ENCODE peak calls at places on chromosomes 7 and 10, in seven cellular contexts. C is H9, D is A549, F is tibial nerve, G is fibroblast of pulmonary artery, I is NB4, Y is mucosa of descending colon. T is an unnamed sample.

GRCh38 chr7:36100293-36100692 is 52.8 kb upstream of the EEPD1 start:
- DNase-seq in C (no peak), D (no peak), F (no peak), G (no peak), I (no peak), Y (no peak), T (no peak)

GRCh38 chr10:94006591-94007550 is 13.1 kb downstream of the PLCE1 start:
- DNase-seq in C (no peak), D (peak; percentile 82), F (no peak), G (peak; percentile 92), I (no peak), Y (no peak), T (no peak)

GRCh38 chr10:63630928-63631685 is 109.9 kb downstream of the REEP3 start:
- DNase-seq in C (no peak), D (no peak), F (no peak), G (peak; percentile 95), I (peak; percentile 55), Y (no peak), T (no peak)

GRCh38 chr10:48363617-48364355 is 57.3 kb downstream of the MAPK8 start:
- DNase-seq in C (no peak), D (peak; percentile 80), F (no peak), G (peak; percentile 89), I (peak; percentile 76), Y (no peak), T (peak; percentile 21)

GRCh38 chr10:113135025-113135424 is 185.0 kb downstream of the TCF7L2 start:
- DNase-seq in C (peak; percentile 61), D (no peak), F (no peak), G (no peak), I (no peak), Y (no peak), T (no peak)

GRCh38 chr7:159093351-159093971 is 51.2 kb downstream of the VIPR2 start:
- DNase-seq in C (peak; percentile 23), D (no peak), F (no peak), G (no peak), I (no peak), Y (no peak), T (no peak)

GRCh38 chr7:145050415-145050814 is 214.6 kb upstream of the TPK1 start:
- DNase-seq in C (no peak), D (no peak), F (no peak), G (no peak), I (no peak), Y (no peak), T (no peak)

GRCh38 chr10:128859738-128860386 is 607.2 kb upstream of the MGMT start:
- DNase-seq in C (no peak), D (peak; percentile 32), F (no peak), G (peak; percentile 25), I (peak; percentile 53), Y (no peak), T (peak; percentile 48)

GRCh38 chr7:92485974-92486373 is 8.2 kb upstream of the ERVW-1 start:
- DNase-seq in C (no peak), D (no peak), F (no peak), G (no peak), I (no peak), Y (no peak), T (no peak)

DNA sequence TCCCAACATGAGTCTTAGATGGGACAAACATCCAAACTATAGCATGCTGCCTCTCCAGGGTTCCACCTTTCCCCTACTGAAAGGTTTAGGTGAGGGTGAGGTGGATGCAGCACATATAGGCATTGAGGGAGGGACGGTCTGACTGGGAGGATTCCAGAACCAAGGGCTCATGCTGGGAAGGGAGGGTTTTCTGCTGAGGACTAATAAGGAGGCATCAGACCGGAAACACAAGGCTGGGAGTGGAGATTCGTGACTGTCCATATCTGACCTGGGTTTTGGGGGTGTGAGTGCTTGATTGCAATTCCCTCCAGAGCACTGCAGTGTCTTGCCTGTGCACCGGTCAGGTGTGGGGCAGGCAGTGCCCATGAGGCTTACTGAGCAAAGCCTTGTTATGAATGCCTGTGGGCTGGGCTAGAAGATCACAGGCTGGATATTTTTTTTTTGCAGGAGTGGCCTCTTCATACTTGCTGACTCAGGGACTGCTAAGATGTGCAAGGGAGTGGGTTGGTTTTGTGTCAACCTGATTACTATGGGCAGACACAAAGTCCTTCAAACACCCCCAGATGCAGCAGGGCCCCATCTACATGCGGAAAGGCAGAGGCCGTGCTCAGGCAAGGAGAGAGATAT is 26.7 kb downstream of the DMBT1 start:
- DNase-seq in C (no peak), D (no peak), F (no peak), G (no peak), I (no peak), Y (no peak), T (no peak)
- TF ChIP-seq CTCF in C (no peak), D (no peak), F (no peak), G (no peak), I (no peak), Y (no peak), T (no peak)

GRCh38 chr10:77689339-77689738 is 51.7 kb upstream of the KCNMA1 start:
- DNase-seq in C (no peak), D (no peak), F (no peak), G (no peak), I (no peak), Y (no peak), T (no peak)

GRCh38 chr10:77695186-77695585 is 57.6 kb upstream of the KCNMA1 start:
- DNase-seq in C (no peak), D (no peak), F (no peak), G (no peak), I (no peak), Y (no peak), T (no peak)

GRCh38 chr10:77687621-77688020 is 50.0 kb upstream of the KCNMA1 start:
- DNase-seq in C (no peak), D (no peak), F (no peak), G (no peak), I (no peak), Y (no peak), T (no peak)

GRCh38 chr10:77696584-77696983 is 59.0 kb upstream of the KCNMA1 start:
- DNase-seq in C (no peak), D (no peak), F (no peak), G (no peak), I (no peak), Y (no peak), T (no peak)

GRCh38 chr10:77692782-77693181 is 55.2 kb upstream of the KCNMA1 start:
- DNase-seq in C (no peak), D (no peak), F (no peak), G (peak; percentile 52), I (no peak), Y (no peak), T (no peak)
- TF ChIP-seq CTCF in C (no peak), D (no peak), F (no peak), G (no peak), I (no peak), Y (no peak), T (no peak)

GRCh38 chr7:135238112-135238744 is 4.6 kb downstream of the STRA8 start:
- DNase-seq in C (peak; percentile 66), D (peak; percentile 46), F (no peak), G (no peak), I (peak; percentile 40), Y (no peak), T (no peak)
- TF ChIP-seq CTCF in C (peak; percentile 79), D (peak; percentile 36), F (no peak), G (peak; percentile 34), I (peak; percentile 64), Y (no peak), T (peak; percentile 29)

GRCh38 chr7:105594034-105594433 is 12.7 kb upstream of the EFCAB10 start:
- DNase-seq in C (no peak), D (no peak), F (no peak), G (no peak), I (no peak), Y (no peak), T (no peak)
- TF ChIP-seq CTCF in C (peak; percentile 48), D (no peak), F (no peak), G (no peak), I (no peak), Y (no peak), T (no peak)